ENCODE peak calls at places on chromosome 7, in seven cellular contexts. One of them, this sample, is unnamed.

GRCh38 chr7:104967595-104967994 is 46.4 kb upstream of the KMT2E start:
- DNase-seq in amniotic stem cell: no peak
- DNase-seq in iPS DF 19.7: no peak
- DNase-seq in stimulated activated CD8-positive, alpha-beta memory T cell treated with anti-CD3 and anti-CD28 coated beads, Interleukin-15, amount 100 ng/mL, for 24 hours: no peak
- DNase-seq in retina: no peak
- DNase-seq in GM23338: no peak
- DNase-seq in HEK293T: no peak
- DNase-seq in this sample: no peak

GRCh38 chr7:3914385-3914784 is 613.3 kb downstream of the SDK1 start:
- DNase-seq in amniotic stem cell: no peak
- DNase-seq in iPS DF 19.7: no peak
- DNase-seq in stimulated activated CD8-positive, alpha-beta memory T cell treated with anti-CD3 and anti-CD28 coated beads, Interleukin-15, amount 100 ng/mL, for 24 hours: no peak
- DNase-seq in retina: no peak
- DNase-seq in GM23338: no peak
- DNase-seq in HEK293T: no peak
- DNase-seq in this sample: no peak

GRCh38 chr7:46847126-46847525 is 734.8 kb downstream of the TNS3 start:
- DNase-seq in amniotic stem cell: no peak
- DNase-seq in iPS DF 19.7: no peak
- DNase-seq in stimulated activated CD8-positive, alpha-beta memory T cell treated with anti-CD3 and anti-CD28 coated beads, Interleukin-15, amount 100 ng/mL, for 24 hours: no peak
- DNase-seq in retina: no peak
- DNase-seq in GM23338: no peak
- DNase-seq in HEK293T: no peak
- DNase-seq in this sample: no peak

GRCh38 chr7:109864263-109864662 is 1226.7 kb upstream of the LRRN3 start:
- DNase-seq in amniotic stem cell: no peak
- DNase-seq in iPS DF 19.7: no peak
- DNase-seq in stimulated activated CD8-positive, alpha-beta memory T cell treated with anti-CD3 and anti-CD28 coated beads, Interleukin-15, amount 100 ng/mL, for 24 hours: no peak
- DNase-seq in retina: peak
- DNase-seq in GM23338: peak
- DNase-seq in HEK293T: no peak
- DNase-seq in this sample: no peak

GRCh38 chr7:147982307-147982706 is 608.3 kb upstream of the C7orf33 start:
- DNase-seq in amniotic stem cell: no peak
- DNase-seq in iPS DF 19.7: no peak
- DNase-seq in stimulated activated CD8-positive, alpha-beta memory T cell treated with anti-CD3 and anti-CD28 coated beads, Interleukin-15, amount 100 ng/mL, for 24 hours: no peak
- DNase-seq in retina: no peak
- DNase-seq in GM23338: no peak
- DNase-seq in HEK293T: no peak
- DNase-seq in this sample: no peak

GRCh38 chr7:116524609-116525297 is at the start of gene CAV1:
- DNase-seq in amniotic stem cell: peak
- DNase-seq in iPS DF 19.7: peak
- DNase-seq in stimulated activated CD8-positive, alpha-beta memory T cell treated with anti-CD3 and anti-CD28 coated beads, Interleukin-15, amount 100 ng/mL, for 24 hours: no peak
- DNase-seq in retina: peak
- DNase-seq in GM23338: peak
- DNase-seq in HEK293T: peak
- DNase-seq in this sample: no peak

GRCh38 chr7:84187813-84188212 is 6.8 kb downstream of the SEMA3A start:
- DNase-seq in amniotic stem cell: no peak
- DNase-seq in iPS DF 19.7: no peak
- DNase-seq in stimulated activated CD8-positive, alpha-beta memory T cell treated with anti-CD3 and anti-CD28 coated beads, Interleukin-15, amount 100 ng/mL, for 24 hours: no peak
- DNase-seq in retina: no peak
- DNase-seq in GM23338: no peak
- DNase-seq in HEK293T: no peak
- DNase-seq in this sample: no peak

GRCh38 chr7:133753513-133753912 is 373.6 kb upstream of the LRGUK start:
- DNase-seq in amniotic stem cell: no peak
- DNase-seq in iPS DF 19.7: no peak
- DNase-seq in stimulated activated CD8-positive, alpha-beta memory T cell treated with anti-CD3 and anti-CD28 coated beads, Interleukin-15, amount 100 ng/mL, for 24 hours: no peak
- DNase-seq in retina: no peak
- DNase-seq in GM23338: peak
- DNase-seq in HEK293T: no peak
- DNase-seq in this sample: no peak

GRCh38 chr7:142890838-142891485 is 5.4 kb upstream of the TRPV6 start:
- DNase-seq in amniotic stem cell: no peak
- DNase-seq in iPS DF 19.7: no peak
- DNase-seq in stimulated activated CD8-positive, alpha-beta memory T cell treated with anti-CD3 and anti-CD28 coated beads, Interleukin-15, amount 100 ng/mL, for 24 hours: no peak
- DNase-seq in retina: peak
- DNase-seq in GM23338: no peak
- DNase-seq in HEK293T: no peak
- DNase-seq in this sample: no peak

GRCh38 chr7:47771301-47771989 is 176.8 kb downstream of the PKD1L1 start:
- DNase-seq in amniotic stem cell: no peak
- DNase-seq in iPS DF 19.7: no peak
- DNase-seq in stimulated activated CD8-positive, alpha-beta memory T cell treated with anti-CD3 and anti-CD28 coated beads, Interleukin-15, amount 100 ng/mL, for 24 hours: no peak
- DNase-seq in retina: no peak
- DNase-seq in GM23338: no peak
- DNase-seq in HEK293T: no peak
- DNase-seq in this sample: no peak

GRCh38 chr7:155378959-155379871 is 78.7 kb upstream of the EN2 start:
- DNase-seq in amniotic stem cell: no peak
- DNase-seq in iPS DF 19.7: no peak
- DNase-seq in stimulated activated CD8-positive, alpha-beta memory T cell treated with anti-CD3 and anti-CD28 coated beads, Interleukin-15, amount 100 ng/mL, for 24 hours: no peak
- DNase-seq in retina: peak
- DNase-seq in GM23338: peak
- DNase-seq in HEK293T: no peak
- DNase-seq in this sample: no peak

GRCh38 chr7:3482147-3482921 is 181.3 kb downstream of the SDK1 start:
- DNase-seq in amniotic stem cell: no peak
- DNase-seq in iPS DF 19.7: peak
- DNase-seq in stimulated activated CD8-positive, alpha-beta memory T cell treated with anti-CD3 and anti-CD28 coated beads, Interleukin-15, amount 100 ng/mL, for 24 hours: no peak
- DNase-seq in retina: peak
- DNase-seq in GM23338: peak
- DNase-seq in HEK293T: peak
- DNase-seq in this sample: peak

GRCh38 chr7:47045169-47045568 is 536.7 kb downstream of the TNS3 start:
- DNase-seq in amniotic stem cell: no peak
- DNase-seq in iPS DF 19.7: no peak
- DNase-seq in stimulated activated CD8-positive, alpha-beta memory T cell treated with anti-CD3 and anti-CD28 coated beads, Interleukin-15, amount 100 ng/mL, for 24 hours: no peak
- DNase-seq in retina: no peak
- DNase-seq in GM23338: no peak
- DNase-seq in HEK293T: no peak
- DNase-seq in this sample: peak

GRCh38 chr7:149569025-149569725 is 71.6 kb upstream of the ZNF746 start:
- DNase-seq in amniotic stem cell: no peak
- DNase-seq in iPS DF 19.7: no peak
- DNase-seq in stimulated activated CD8-positive, alpha-beta memory T cell treated with anti-CD3 and anti-CD28 coated beads, Interleukin-15, amount 100 ng/mL, for 24 hours: no peak
- DNase-seq in retina: no peak
- DNase-seq in GM23338: peak
- DNase-seq in HEK293T: no peak
- DNase-seq in this sample: no peak

GRCh38 chr7:19709249-19709578 is 377 bp upstream of the POLR1F start:
- DNase-seq in amniotic stem cell: no peak
- DNase-seq in iPS DF 19.7: no peak
- DNase-seq in stimulated activated CD8-positive, alpha-beta memory T cell treated with anti-CD3 and anti-CD28 coated beads, Interleukin-15, amount 100 ng/mL, for 24 hours: no peak
- DNase-seq in retina: no peak
- DNase-seq in GM23338: no peak
- DNase-seq in HEK293T: no peak
- DNase-seq in this sample: no peak

This sample was measured in SK-N-DZ.